ENCODE peak calls at places on chromosomes 5 and 9, in five cellular contexts. T, O, L, F and W are unnamed samples.

GRCh38 chr5:136350339-136350738 is 15.0 kb downstream of the TRPC7 start:
- DNase-seq in L (no peak), T (no peak), O (no peak), F (no peak), W (no peak)

GRCh38 chr9:35186524-35186923 is 24.7 kb downstream of the UNC13B start:
- DNase-seq in F (no peak), T (no peak), O (no peak), L (no peak), W (no peak)

GRCh38 chr5:87164409-87164808 is 103.3 kb upstream of the RASA1 start:
- DNase-seq in L (no peak), O (peak), F (no peak), T (peak), W (no peak)

GRCh38 chr5:134086943-134087305 is 27.6 kb upstream of the TCF7 start:
- DNase-seq in O (no peak), T (no peak), L (no peak), F (no peak), W (no peak)

GRCh38 chr5:172049226-172049796 is 42.9 kb upstream of the FBXW11 start:
- DNase-seq in F (no peak), L (peak), O (no peak), T (no peak), W (no peak)

GRCh38 chr5:17315710-17316221 is 98.3 kb downstream of the BASP1 start:
- DNase-seq in T (peak), O (peak), L (no peak), F (no peak), W (no peak)

GRCh38 chr5:80481019-80481893 is 6.6 kb upstream of the FAM151B start:
- DNase-seq in F (no peak), O (peak), L (peak), T (peak), W (peak)

GRCh38 chr5:172223901-172224873 is 30.2 kb downstream of the EFCAB9 start:
- DNase-seq in F (no peak), T (no peak), L (no peak), O (no peak), W (peak)

GRCh38 chr9:69131682-69132081 is 42.4 kb upstream of the TJP2 start:
- DNase-seq in O (peak), T (peak), F (no peak), L (no peak), W (no peak)

GRCh38 chr5:15746833-15747232 is 246.9 kb downstream of the FBXL7 start:
- DNase-seq in O (peak), T (no peak), L (no peak), F (no peak), W (no peak)

GRCh38 chr5:36777105-36777757 is 99.3 kb upstream of the NIPBL start:
- DNase-seq in F (no peak), T (peak), L (peak), O (peak), W (no peak)

GRCh38 chr5:122035913-122036312 is 42.1 kb downstream of the LOX start:
- DNase-seq in O (no peak), L (no peak), F (no peak), T (no peak), W (no peak)

GRCh38 chr9:16715404-16715803 is 155.1 kb downstream of the BNC2 start:
- DNase-seq in F (no peak), T (no peak), L (no peak), O (peak), W (no peak)

GRCh38 chr9:127224883-127225739 is 39.5 kb upstream of the GARNL3 start:
- DNase-seq in L (peak), O (peak), F (peak), T (peak), W (peak)

GRCh38 chr5:1885476-1885755 is 2.7 kb upstream of the IRX4 start:
- DNase-seq in L (peak), F (no peak), O (no peak), T (no peak), W (no peak)

GRCh38 chr5:139287890-139288635 is 5.5 kb upstream of the MATR3 start:
- DNase-seq in O (peak), T (peak), L (no peak), F (no peak), W (no peak)

GRCh38 chr5:43691893-43692292 is 88.9 kb downstream of the NNT start:
- DNase-seq in L (no peak), F (no peak), T (no peak), O (no peak), W (no peak)

GRCh38 chr9:129394011-129394919 is 216.2 kb upstream of the IER5L start:
- DNase-seq in F (no peak), O (no peak), L (no peak), T (no peak), W (no peak)

GRCh38 chr5:43658499-43658898 is 55.5 kb downstream of the NNT start:
- DNase-seq in F (no peak), L (no peak), T (peak), O (peak), W (no peak)

GRCh38 chr5:74361406-74362358 is 278.8 kb downstream of the ENC1 start:
- DNase-seq in T (peak), F (no peak), L (no peak), O (no peak), W (no peak)

GRCh38 chr5:125926172-125926571 is 497.0 kb upstream of the GRAMD2B start:
- DNase-seq in F (no peak), O (no peak), T (no peak), L (no peak), W (no peak)

GRCh38 chr9:33250458-33250995 is 10.6 kb downstream of the SPINK4 start:
- DNase-seq in F (no peak), L (no peak), T (no peak), O (peak), W (no peak)

GRCh38 chr9:71604197-71605063 is 163.9 kb downstream of the CEMIP2 start:
- DNase-seq in T (peak), F (peak), L (peak), O (peak), W (peak)

GRCh38 chr5:25006734-25007133 is 362.0 kb upstream of the CDH10 start:
- DNase-seq in L (no peak), T (peak), F (no peak), O (no peak), W (no peak)

GRCh38 chr5:166088389-166089039 is 2202.9 kb upstream of the WWC1 start:
- DNase-seq in L (no peak), F (no peak), O (no peak), T (no peak), W (no peak)

GRCh38 chr5:68958428-68958827 is 135.4 kb upstream of the SLC30A5 start:
- DNase-seq in F (no peak), L (no peak), T (no peak), O (no peak), W (no peak)

GRCh38 chr5:159444441-159445082 is 114.3 kb upstream of the IL12B start:
- DNase-seq in T (peak), L (peak), F (no peak), O (peak), W (peak)

GRCh38 chr5:129820-130219 is 37.9 kb downstream of the PLEKHG4B start:
- DNase-seq in T (no peak), F (no peak), O (peak), L (no peak), W (no peak)

GRCh38 chr9:120928720-120929389 is 2.3 kb upstream of the TRAF1 start:
- DNase-seq in O (peak), T (no peak), F (peak), L (peak), W (peak)

GRCh38 chr5:126099077-126099476 is 324.1 kb upstream of the GRAMD2B start:
- DNase-seq in O (no peak), T (no peak), F (no peak), L (no peak), W (no peak)

GRCh38 chr5:109121225-109121624 is 288.5 kb downstream of the PJA2 start:
- DNase-seq in O (no peak), L (no peak), F (no peak), T (no peak), W (no peak)

GRCh38 chr9:34025062-34025461 is 23.6 kb downstream of the UBAP2 start:
- DNase-seq in O (peak), F (no peak), T (no peak), L (no peak), W (no peak)

GRCh38 chr5:117943521-117943920 is 1044.8 kb downstream of the DTWD2 start:
- DNase-seq in L (no peak), F (no peak), T (no peak), O (no peak), W (no peak)

GRCh38 chr9:5899292-5899691 is 8.6 kb downstream of the MLANA start:
- DNase-seq in L (no peak), F (no peak), T (peak), O (peak), W (no peak)

GRCh38 chr5:116075117-116075910 is 9.5 kb upstream of the COMMD10 start:
- DNase-seq in T (no peak), L (no peak), F (no peak), O (no peak), W (no peak)

GRCh38 chr5:16937023-16937379 is 913 bp upstream of the MYO10 start:
- DNase-seq in O (no peak), F (no peak), L (no peak), T (peak), W (no peak)

GRCh38 chr9:129898205-129898604 is 62.9 kb downstream of the USP20 start:
- DNase-seq in T (peak), L (peak), F (peak), O (no peak), W (no peak)

GRCh38 chr5:80761966-80762365 is 107.2 kb upstream of the DHFR start:
- DNase-seq in L (no peak), T (peak), O (no peak), F (no peak), W (no peak)

GRCh38 chr9:116716441-116716840 is 29.3 kb downstream of the TRIM32 start:
- DNase-seq in O (no peak), F (no peak), T (no peak), L (peak), W (no peak)

GRCh38 chr9:133788819-133789733 is 50.9 kb upstream of the SARDH start:
- DNase-seq in F (no peak), L (no peak), T (no peak), O (no peak), W (no peak)
- TF ChIP-seq CTCF in F (no peak), L (no peak), T (no peak), O (no peak), W (no peak)

GRCh38 chr5:3414371-3414770 is 181.3 kb upstream of the IRX1 start:
- DNase-seq in T (no peak), L (no peak), F (no peak), O (no peak), W (no peak)

GRCh38 chr5:3412146-3412545 is 183.5 kb upstream of the IRX1 start:
- DNase-seq in F (no peak), L (no peak), O (no peak), T (no peak), W (no peak)

DNA sequence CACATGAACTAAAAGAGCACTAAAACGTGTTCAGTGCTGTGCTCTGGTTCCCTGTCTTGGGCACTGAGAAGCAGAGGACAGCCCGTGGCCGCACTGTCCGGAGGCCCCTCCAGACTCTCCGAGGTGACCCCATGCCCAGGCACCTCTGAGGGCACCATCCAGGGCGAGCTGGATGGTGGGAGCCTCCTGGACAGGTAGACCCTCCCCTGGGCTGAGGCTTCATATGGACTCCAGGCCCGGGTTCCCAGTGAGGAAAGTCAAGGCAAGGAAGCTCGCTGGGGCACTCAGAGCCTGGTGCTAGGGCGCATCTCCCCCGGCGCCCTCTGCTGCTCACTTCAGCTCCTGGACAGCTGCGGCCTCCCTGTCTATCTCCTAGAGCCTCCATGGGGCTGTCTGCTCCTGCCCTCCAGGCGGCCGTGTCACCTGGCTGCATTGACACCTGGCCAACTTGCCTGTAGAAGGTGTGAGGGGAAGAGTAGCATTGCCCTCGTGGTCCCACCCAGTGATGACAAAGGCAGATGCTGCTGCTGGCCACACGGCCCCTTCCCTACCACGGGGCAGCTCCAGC is 178.2 kb upstream of the IRX1 start:
- DNase-seq in T (no peak), O (no peak), F (no peak), L (peak), W (no peak)
- TF ChIP-seq CTCF in T (no peak), O (no peak), F (no peak), L (peak), W (no peak)

GRCh38 chr5:73295447-73295846 is 122.5 kb downstream of the TMEM174 start:
- DNase-seq in T (no peak), L (no peak), F (no peak), O (no peak), W (no peak)
- TF ChIP-seq CTCF in T (peak), L (peak), F (no peak), O (peak), W (no peak)

GRCh38 chr5:6163913-6164312 is 214.4 kb downstream of the MED10 start:
- DNase-seq in T (no peak), L (no peak), F (no peak), O (no peak), W (no peak)
- TF ChIP-seq CTCF in T (no peak), L (no peak), F (no peak), O (no peak), W (no peak)

DNA sequence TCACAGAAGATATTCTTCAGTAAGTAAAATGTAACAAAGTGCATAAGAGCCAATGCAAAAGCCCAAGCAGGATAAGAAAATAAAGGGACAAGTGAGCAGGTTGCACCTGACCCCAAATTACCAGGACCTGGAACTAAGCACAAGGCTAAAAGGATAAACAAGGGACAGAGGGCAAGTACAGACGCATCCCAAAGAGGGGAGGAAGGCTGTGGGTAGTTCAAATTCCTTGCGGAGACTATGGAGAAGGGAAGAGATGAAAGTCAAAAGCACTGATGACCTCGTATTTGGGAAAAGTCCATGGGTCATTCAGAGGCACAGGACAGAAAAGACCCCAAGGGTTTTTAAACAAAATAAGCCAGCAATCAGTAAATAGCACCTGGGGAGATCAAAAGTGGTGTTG is 11.8 kb downstream of the ELAVL2 start:
- DNase-seq in F (no peak), T (no peak), O (no peak), L (no peak), W (no peak)
- TF ChIP-seq CTCF in F (no peak), T (no peak), O (no peak), L (no peak), W (no peak)

GRCh38 chr9:109973336-109973735 is 193.3 kb downstream of the PALM2AKAP2 start:
- DNase-seq in O (no peak), F (no peak), L (peak), T (no peak), W (no peak)

GRCh38 chr9:109974918-109975276 is 194.9 kb downstream of the PALM2AKAP2 start:
- DNase-seq in F (no peak), T (no peak), O (no peak), L (no peak), W (no peak)

GRCh38 chr9:109974143-109974917 is 194.3 kb downstream of the PALM2AKAP2 start:
- DNase-seq in F (peak), L (peak), O (no peak), T (no peak), W (peak)

GRCh38 chr9:109971226-109971625 is 191.2 kb downstream of the PALM2AKAP2 start:
- DNase-seq in T (no peak), O (no peak), L (no peak), F (no peak), W (no peak)

GRCh38 chr9:109972026-109973005 is 192.3 kb downstream of the PALM2AKAP2 start:
- DNase-seq in O (no peak), T (no peak), L (no peak), F (peak), W (no peak)
- TF ChIP-seq CTCF in O (peak), T (no peak), L (peak), F (no peak), W (peak)

GRCh38 chr5:142000709-142001484 is 11.9 kb downstream of the GNPDA1 start:
- DNase-seq in O (peak), L (peak), F (no peak), T (peak), W (no peak)
- TF ChIP-seq CTCF in O (peak), L (peak), F (no peak), T (peak), W (peak)

DNA sequence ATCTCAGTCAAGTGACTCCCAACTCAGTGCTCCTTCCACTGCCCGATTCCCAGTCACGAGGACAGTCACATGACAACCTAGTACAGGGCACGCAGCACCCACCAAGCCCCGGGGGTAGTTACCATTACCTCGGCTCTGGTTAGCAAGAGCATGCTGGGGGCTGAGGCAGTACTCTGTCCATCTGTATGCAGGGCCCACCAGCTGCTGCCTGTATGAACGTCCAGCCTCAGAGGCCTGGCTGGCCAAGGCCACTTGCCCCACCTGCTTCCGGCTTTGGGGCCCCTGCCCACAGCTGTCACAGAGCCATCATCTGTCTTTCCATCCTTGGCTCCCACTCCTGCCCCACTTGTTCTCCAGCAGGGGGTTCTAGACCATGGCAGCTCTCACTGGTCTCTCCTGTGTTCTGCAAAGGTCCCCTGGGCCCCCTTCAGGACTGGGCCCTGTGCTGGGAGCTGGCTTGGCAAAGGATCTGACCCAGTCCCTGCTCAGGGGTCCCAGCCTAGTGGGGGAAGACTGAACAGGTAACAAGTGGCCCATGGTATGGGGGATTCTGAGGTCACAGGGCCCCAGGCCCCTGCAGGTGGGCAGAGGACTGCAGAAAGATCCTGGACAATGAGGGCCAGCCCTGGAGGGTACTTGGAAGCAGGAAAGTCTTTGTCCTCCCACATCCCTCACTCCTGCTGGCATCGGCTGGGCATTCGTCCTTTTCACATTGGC is 3.3 kb downstream of the RPL35 start:
- DNase-seq in F (no peak), T (no peak), L (no peak), O (no peak), W (no peak)
- TF ChIP-seq CTCF in F (no peak), T (peak), L (peak), O (peak), W (no peak)

DNA sequence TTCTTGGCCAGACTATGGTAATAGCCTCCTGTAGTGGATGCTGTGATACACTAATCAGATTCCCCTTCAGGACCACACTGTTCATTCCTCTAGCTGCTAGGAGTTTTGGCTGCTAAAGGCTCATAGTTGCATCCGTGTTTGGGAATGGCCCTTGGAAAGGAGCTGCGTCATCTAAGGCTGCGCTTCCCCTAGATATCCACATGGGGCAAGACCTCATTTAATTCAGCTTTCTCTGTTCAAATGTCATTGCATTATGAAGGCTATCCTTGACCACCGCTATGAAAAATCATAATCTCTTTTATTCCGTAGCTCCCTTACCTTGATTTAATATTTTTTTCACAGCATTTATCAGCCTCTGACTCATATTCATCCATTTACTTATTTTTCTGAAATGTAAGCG is 258.3 kb upstream of the NR4A3 start:
- DNase-seq in T (peak), L (no peak), O (peak), F (no peak), W (no peak)
- TF ChIP-seq CTCF in T (no peak), L (peak), O (peak), F (no peak), W (no peak)

GRCh38 chr5:110413856-110414255 is 312.6 kb downstream of the TMEM232 start:
- DNase-seq in L (no peak), O (peak), T (no peak), F (no peak), W (no peak)

GRCh38 chr5:110414360-110414759 is 312.1 kb downstream of the TMEM232 start:
- DNase-seq in L (no peak), O (peak), T (peak), F (no peak), W (peak)
- TF ChIP-seq CTCF in L (peak), O (peak), T (peak), F (no peak), W (peak)